ENCODE peak calls at places on chromosomes 2 and 18, in five cellular contexts. One of them, this sample, is unnamed.

GRCh38 chr2:199988176-199988575 is 32.8 kb downstream of the MAIP1 start:
- DNase-seq in GM23338: no peak
- DNase-seq in MM.1S: no peak
- DNase-seq in substantia nigra: no peak
- DNase-seq in CD4-positive, alpha-beta memory T cell: no peak
- DNase-seq in this sample: no peak

GRCh38 chr2:144041612-144042011 is 478.3 kb downstream of the ZEB2 start:
- DNase-seq in GM23338: peak
- DNase-seq in MM.1S: no peak
- DNase-seq in substantia nigra: no peak
- DNase-seq in CD4-positive, alpha-beta memory T cell: no peak
- DNase-seq in this sample: no peak

GRCh38 chr2:85708641-85709040 is 14.5 kb downstream of the GNLY start:
- DNase-seq in GM23338: no peak
- DNase-seq in MM.1S: no peak
- DNase-seq in substantia nigra: no peak
- DNase-seq in CD4-positive, alpha-beta memory T cell: no peak
- DNase-seq in this sample: no peak

GRCh38 chr18:57980573-57981348 is 63.3 kb upstream of the NEDD4L start:
- DNase-seq in GM23338: peak
- DNase-seq in MM.1S: peak
- DNase-seq in substantia nigra: no peak
- DNase-seq in CD4-positive, alpha-beta memory T cell: no peak
- DNase-seq in this sample: no peak

GRCh38 chr2:238053195-238053776 is 7.5 kb upstream of the SCLY start:
- DNase-seq in GM23338: no peak
- DNase-seq in MM.1S: no peak
- DNase-seq in substantia nigra: no peak
- DNase-seq in CD4-positive, alpha-beta memory T cell: no peak
- DNase-seq in this sample: no peak

GRCh38 chr2:224520064-224520463 is 65.1 kb downstream of the CUL3 start:
- DNase-seq in GM23338: no peak
- DNase-seq in MM.1S: peak
- DNase-seq in substantia nigra: no peak
- DNase-seq in CD4-positive, alpha-beta memory T cell: no peak
- DNase-seq in this sample: no peak

GRCh38 chr18:57299931-57300330 is 52.4 kb upstream of the ST8SIA3 start:
- DNase-seq in GM23338: no peak
- DNase-seq in MM.1S: no peak
- DNase-seq in substantia nigra: no peak
- DNase-seq in CD4-positive, alpha-beta memory T cell: no peak
- DNase-seq in this sample: no peak

GRCh38 chr18:3500016-3500415 is 50.0 kb downstream of the TGIF1 start:
- DNase-seq in GM23338: no peak
- DNase-seq in MM.1S: no peak
- DNase-seq in substantia nigra: no peak
- DNase-seq in CD4-positive, alpha-beta memory T cell: no peak
- DNase-seq in this sample: no peak

GRCh38 chr18:60391571-60392226 is 19.1 kb upstream of the MC4R start:
- DNase-seq in GM23338: no peak
- DNase-seq in MM.1S: no peak
- DNase-seq in substantia nigra: no peak
- DNase-seq in CD4-positive, alpha-beta memory T cell: no peak
- DNase-seq in this sample: no peak

This sample was measured in head of caudate nucleus.